ENCODE peak calls at places on chromosome 12, in seven cellular contexts. G, D, H, W, Q, E and T are unnamed samples.
A peak's percentile ranks its signal among the peaks of the same experiment; 100 is the strongest.

GRCh38 chr12:12804011-12804410 is 9.1 kb upstream of the DDX47 start:
- DNase-seq in G (no peak), D (no peak), H (no peak), W (peak; percentile 80), Q (no peak), E (no peak), T (no peak)

GRCh38 chr12:86744547-86745212 is 488.5 kb upstream of the MGAT4C start:
- DNase-seq in G (no peak), D (no peak), H (no peak), W (no peak), Q (no peak), E (no peak), T (no peak)

GRCh38 chr12:68063900-68064590 is 74.8 kb downstream of the IFNG-AS1 start:
- DNase-seq in G (no peak), D (no peak), H (no peak), W (no peak), Q (no peak), E (no peak), T (no peak)

GRCh38 chr12:89160716-89161123 is 191.6 kb downstream of the DUSP6 start:
- DNase-seq in G (no peak), D (peak; percentile 31), H (no peak), W (peak; percentile 88), Q (no peak), E (peak; percentile 8), T (peak; percentile 80)

GRCh38 chr12:126668538-126668937 is 1598.4 kb upstream of the TMEM132C start:
- DNase-seq in G (no peak), D (no peak), H (no peak), W (no peak), Q (no peak), E (no peak), T (no peak)

GRCh38 chr12:99390707-99391106 is 256.8 kb upstream of the GARIN6 start:
- DNase-seq in G (no peak), D (no peak), H (no peak), W (no peak), Q (no peak), E (peak; percentile 0), T (peak; percentile 37)

GRCh38 chr12:15982471-15982870 is 71.3 kb downstream of the DERA start:
- DNase-seq in G (no peak), D (no peak), H (no peak), W (peak; percentile 67), Q (no peak), E (no peak), T (no peak)

GRCh38 chr12:63822352-63822751 is 22.1 kb upstream of the SRGAP1 start:
- DNase-seq in G (no peak), D (no peak), H (no peak), W (peak; percentile 82), Q (no peak), E (no peak), T (no peak)

GRCh38 chr12:11717533-11717961 is 68.1 kb downstream of the ETV6 start:
- DNase-seq in G (no peak), D (no peak), H (no peak), W (peak; percentile 72), Q (no peak), E (no peak), T (no peak)

GRCh38 chr12:81500788-81501187 is 258.4 kb downstream of the PPFIA2 start:
- DNase-seq in G (no peak), D (no peak), H (no peak), W (no peak), Q (no peak), E (no peak), T (no peak)

GRCh38 chr12:83784298-83784890 is 1097.7 kb downstream of the TMTC2 start:
- DNase-seq in G (no peak), D (no peak), H (no peak), W (no peak), Q (no peak), E (no peak), T (no peak)

GRCh38 chr12:1246637-1247036 is 255.6 kb downstream of the ERC1 start:
- DNase-seq in G (no peak), D (no peak), H (no peak), W (no peak), Q (no peak), E (no peak), T (no peak)

GRCh38 chr12:98154850-98155249 is 360.5 kb upstream of the TMPO start:
- DNase-seq in G (no peak), D (no peak), H (no peak), W (no peak), Q (no peak), E (no peak), T (no peak)

GRCh38 chr12:56126732-56127239 is 1.3 kb upstream of the ESYT1 start:
- DNase-seq in G (no peak), D (no peak), H (no peak), W (no peak), Q (no peak), E (peak; percentile 77), T (no peak)

GRCh38 chr12:56122637-56123036 is 4.6 kb downstream of the ZC3H10 start:
- DNase-seq in G (no peak), D (no peak), H (no peak), W (no peak), Q (no peak), E (no peak), T (no peak)

GRCh38 chr12:56127485-56127887 is 581 bp upstream of the ESYT1 start:
- DNase-seq in G (no peak), D (no peak), H (no peak), W (no peak), Q (no peak), E (no peak), T (no peak)

GRCh38 chr12:56121204-56121870 is 3.3 kb downstream of the ZC3H10 start:
- DNase-seq in G (no peak), D (no peak), H (no peak), W (no peak), Q (no peak), E (no peak), T (no peak)

DNA sequence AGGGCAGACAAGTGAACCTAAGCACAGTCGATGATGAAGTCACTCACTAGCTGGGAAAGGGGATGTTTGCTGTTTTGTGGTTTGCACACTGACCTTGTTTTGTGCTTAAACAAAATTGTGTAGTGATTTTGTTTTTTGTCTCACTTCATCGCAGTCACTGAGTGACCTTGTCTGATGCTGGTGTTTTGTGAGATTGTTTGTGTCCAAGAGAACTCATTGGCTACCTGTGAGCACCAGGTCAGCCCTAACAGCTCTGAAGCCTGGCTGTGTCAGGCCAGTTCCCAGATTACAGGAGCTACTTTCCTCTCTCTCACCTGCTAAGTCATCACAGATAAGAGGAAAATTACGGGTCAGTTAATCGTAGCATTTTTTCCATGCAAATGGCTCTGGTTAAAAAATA is 3.9 kb upstream of the ESYT1 start:
- DNase-seq in G (no peak), D (no peak), H (no peak), W (no peak), Q (no peak), E (peak; percentile 65), T (no peak)
- H3K4me1 ChIP-seq in G (peaks cover 35% of the 10 kb centered on the region), D (peaks cover 42% of the 10 kb centered on the region), H (peaks cover 67% of the 10 kb centered on the region), W (peaks cover 7% of the 10 kb centered on the region), Q (peaks cover 35% of the 10 kb centered on the region), E (peaks cover 24% of the 10 kb centered on the region), T (no peaks in the 10 kb centered on the region)

GRCh38 chr12:108649668-108650067 is 16.0 kb upstream of the SELPLG start:
- DNase-seq in G (no peak), D (no peak), H (no peak), W (peak; percentile 94), Q (no peak), E (no peak), T (peak; percentile 42)
- H3K4me3 ChIP-seq in G (no peak overlapping the region), D (no peak overlapping the region), H (no peak overlapping the region), W (no peak overlapping the region), Q (no peak overlapping the region), E (no peak overlapping the region), T (no peak overlapping the region)

DNA sequence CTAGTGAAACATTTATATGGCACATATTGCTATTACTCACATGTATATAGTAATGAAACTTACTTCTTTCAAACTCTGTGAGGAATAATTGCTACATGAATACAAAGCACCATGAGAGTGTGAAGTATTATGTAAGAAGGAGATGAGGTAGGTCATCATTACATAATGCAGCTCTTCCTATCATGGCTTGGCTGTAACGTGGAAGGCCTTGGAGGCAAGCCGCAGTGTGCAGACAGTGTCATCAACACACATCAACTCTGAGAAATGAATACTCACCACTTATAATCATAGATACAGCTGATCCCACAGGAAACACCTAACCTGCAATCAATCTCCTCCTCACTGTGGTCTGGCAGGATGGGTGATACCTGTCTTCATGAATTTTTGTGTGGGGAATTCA is 49.9 kb upstream of the CCDC91 start:
- DNase-seq in G (no peak), D (no peak), H (no peak), W (no peak), Q (no peak), E (no peak), T (no peak)
- H3K4me1 ChIP-seq in G (no peaks in the 10 kb centered on the region), D (no peaks in the 10 kb centered on the region), H (no peaks in the 10 kb centered on the region), W (no peaks in the 10 kb centered on the region), Q (no peaks in the 10 kb centered on the region), E (no peaks in the 10 kb centered on the region), T (no peaks in the 10 kb centered on the region)

GRCh38 chr12:50021071-50021470 is 4.2 kb downstream of the RACGAP1 start:
- DNase-seq in G (no peak), D (no peak), H (no peak), W (no peak), Q (no peak), E (no peak), T (no peak)
- H3K4me3 ChIP-seq in G (no peak overlapping the region), D (no peak overlapping the region), H (no peak overlapping the region), W (no peak overlapping the region), Q (no peak overlapping the region), E (no peak overlapping the region), T (no peak overlapping the region)